ENCODE peak calls at places on chromosomes 1 and 21, in four cellular contexts. One of them, this sample, is unnamed.
A peak's percentile ranks its signal among the peaks of the same experiment; 100 is the strongest.

GRCh38 chr1:155070392-155070700 is 6.8 kb downstream of the EFNA4 start:
- DNase-seq in A673: no peak
- DNase-seq in dorsolateral prefrontal cortex: no peak
- DNase-seq in AG10803: no peak
- DNase-seq in this sample: no peak

GRCh38 chr21:38494688-38495087 is 3.6 kb downstream of the ERG start:
- DNase-seq in dorsolateral prefrontal cortex: no peak
- DNase-seq in A673: no peak
- DNase-seq in AG10803: no peak
- DNase-seq in this sample: no peak

GRCh38 chr1:235127203-235127602 is 1.4 kb downstream of the TOMM20 start:
- DNase-seq in A673: no peak
- DNase-seq in dorsolateral prefrontal cortex: no peak
- DNase-seq in AG10803: peak; percentile 9
- DNase-seq in this sample: no peak

GRCh38 chr1:40053138-40053887 is 12.8 kb downstream of the CAP1 start:
- DNase-seq in dorsolateral prefrontal cortex: no peak
- DNase-seq in AG10803: no peak
- DNase-seq in A673: no peak
- DNase-seq in this sample: no peak

GRCh38 chr1:117942293-117942692 is 12.8 kb downstream of the WDR3 start:
- DNase-seq in dorsolateral prefrontal cortex: no peak
- DNase-seq in AG10803: peak; percentile 20
- DNase-seq in A673: no peak
- DNase-seq in this sample: no peak

GRCh38 chr1:43754892-43755291 is 47.6 kb downstream of the ST3GAL3 start:
- DNase-seq in dorsolateral prefrontal cortex: no peak
- DNase-seq in A673: no peak
- DNase-seq in AG10803: no peak
- DNase-seq in this sample: no peak

GRCh38 chr1:117735045-117735992 is 129.5 kb downstream of the TENT5C start:
- DNase-seq in dorsolateral prefrontal cortex: no peak
- DNase-seq in A673: no peak
- DNase-seq in AG10803: peak; percentile 57
- DNase-seq in this sample: no peak

GRCh38 chr1:117857434-117857833 is 72.0 kb downstream of the GDAP2 start:
- DNase-seq in A673: no peak
- DNase-seq in AG10803: no peak
- DNase-seq in dorsolateral prefrontal cortex: no peak
- DNase-seq in this sample: no peak

GRCh38 chr21:29163381-29164115 is 33.1 kb downstream of the MAP3K7CL start:
- DNase-seq in A673: peak; percentile 43
- DNase-seq in AG10803: peak; percentile 13
- DNase-seq in dorsolateral prefrontal cortex: no peak
- DNase-seq in this sample: no peak

GRCh38 chr1:158969855-158970254 is 38.5 kb downstream of the PYHIN1 start:
- DNase-seq in dorsolateral prefrontal cortex: no peak
- DNase-seq in AG10803: no peak
- DNase-seq in A673: no peak
- DNase-seq in this sample: no peak

GRCh38 chr1:158354255-158354654 is 561 bp downstream of the CD1E start:
- DNase-seq in dorsolateral prefrontal cortex: no peak
- DNase-seq in AG10803: no peak
- DNase-seq in A673: no peak
- DNase-seq in this sample: no peak

GRCh38 chr1:116321766-116322175 is 51.3 kb upstream of the ATP1A1 start:
- DNase-seq in A673: no peak
- DNase-seq in AG10803: no peak
- DNase-seq in dorsolateral prefrontal cortex: no peak
- DNase-seq in this sample: no peak

GRCh38 chr1:6101826-6102225 is 56.1 kb downstream of the KCNAB2 start:
- DNase-seq in AG10803: no peak
- DNase-seq in dorsolateral prefrontal cortex: no peak
- DNase-seq in A673: no peak
- DNase-seq in this sample: no peak

GRCh38 chr1:12338017-12338416 is 108.2 kb downstream of the VPS13D start:
- DNase-seq in dorsolateral prefrontal cortex: no peak
- DNase-seq in A673: no peak
- DNase-seq in AG10803: no peak
- DNase-seq in this sample: no peak

GRCh38 chr1:34650090-34650489 is 104.8 kb upstream of the GJB5 start:
- DNase-seq in dorsolateral prefrontal cortex: no peak
- DNase-seq in AG10803: no peak
- DNase-seq in A673: no peak
- DNase-seq in this sample: no peak

GRCh38 chr1:7519181-7519860 is 251.8 kb upstream of the VAMP3 start:
- DNase-seq in AG10803: no peak
- DNase-seq in A673: no peak
- DNase-seq in dorsolateral prefrontal cortex: no peak
- DNase-seq in this sample: no peak

GRCh38 chr1:116154536-116154935 is 43.3 kb downstream of the MAB21L3 start:
- DNase-seq in dorsolateral prefrontal cortex: no peak
- DNase-seq in AG10803: no peak
- DNase-seq in A673: no peak
- DNase-seq in this sample: no peak

GRCh38 chr21:32467291-32467690 is 54.8 kb downstream of the EVA1C start:
- DNase-seq in AG10803: no peak
- DNase-seq in dorsolateral prefrontal cortex: no peak
- DNase-seq in A673: no peak
- DNase-seq in this sample: no peak

GRCh38 chr21:18228060-18228739 is 16.4 kb upstream of the CHODL start:
- DNase-seq in AG10803: no peak
- DNase-seq in A673: no peak
- DNase-seq in dorsolateral prefrontal cortex: no peak
- DNase-seq in this sample: peak; percentile 81

GRCh38 chr1:214416417-214417212 is 134.8 kb downstream of the PTPN14 start:
- DNase-seq in dorsolateral prefrontal cortex: no peak
- DNase-seq in A673: peak; percentile 35
- DNase-seq in AG10803: peak; percentile 55
- DNase-seq in this sample: peak; percentile 53

GRCh38 chr1:44643721-44644330 is 30.5 kb downstream of the TMEM53 start:
- DNase-seq in AG10803: no peak
- DNase-seq in dorsolateral prefrontal cortex: no peak
- DNase-seq in A673: no peak
- DNase-seq in this sample: peak; percentile 52

GRCh38 chr1:172991674-172992400 is 58.9 kb downstream of the TNFSF18 start:
- DNase-seq in AG10803: peak; percentile 59
- DNase-seq in A673: no peak
- DNase-seq in dorsolateral prefrontal cortex: no peak
- DNase-seq in this sample: no peak

GRCh38 chr21:41483415-41483814 is 24.5 kb downstream of the TMPRSS2 start:
- DNase-seq in dorsolateral prefrontal cortex: no peak
- DNase-seq in AG10803: no peak
- DNase-seq in A673: no peak
- DNase-seq in this sample: no peak